ENCODE peak calls at places on chromosomes 13 and 19, in nine cellular contexts. D, L, H, W, U, E, G, T and B are unnamed samples.

GRCh38 chr13:98977568-98978270 is at the start of gene DOCK9:
- DNase-seq in D (peak; percentile 60), L (peak; percentile 64), H (no peak), W (peak; percentile 71), U (no peak), E (no peak), G (peak; percentile 41), T (peak; percentile 53), B (peak; percentile 64)

GRCh38 chr13:59776924-59777690 is 386.6 kb downstream of the DIAPH3 start:
- DNase-seq in D (no peak), L (no peak), H (no peak), W (peak; percentile 88), U (no peak), E (no peak), G (no peak), T (no peak), B (peak; percentile 55)

GRCh38 chr13:109301711-109302110 is 484.7 kb downstream of the IRS2 start:
- DNase-seq in D (no peak), L (no peak), H (no peak), W (no peak), U (no peak), E (no peak), G (no peak), T (no peak), B (no peak)

GRCh38 chr13:20159646-20160345 is 1.1 kb downstream of the GJA3 start:
- DNase-seq in D (no peak), L (no peak), H (no peak), W (peak; percentile 73), U (no peak), E (no peak), G (no peak), T (no peak), B (peak; percentile 46)

GRCh38 chr13:26502826-26503225 is 54.7 kb upstream of the WASF3 start:
- DNase-seq in D (no peak), L (no peak), H (no peak), W (peak; percentile 99), U (no peak), E (no peak), G (no peak), T (no peak), B (no peak)

GRCh38 chr19:19342086-19343015 is 21.7 kb downstream of the MAU2 start:
- DNase-seq in D (peak; percentile 76), L (peak; percentile 99), H (no peak), W (peak; percentile 56), U (peak; percentile 44), E (no peak), G (no peak), T (no peak), B (peak; percentile 79)

GRCh38 chr13:61252213-61252612 is 163.4 kb downstream of the PCDH20 start:
- DNase-seq in D (no peak), L (no peak), H (no peak), W (no peak), U (no peak), E (no peak), G (no peak), T (no peak), B (no peak)

GRCh38 chr13:43196171-43196611 is 172.8 kb downstream of the DNAJC15 start:
- DNase-seq in D (no peak), L (no peak), H (no peak), W (peak; percentile 16), U (no peak), E (no peak), G (no peak), T (no peak), B (peak; percentile 43)

GRCh38 chr13:112733112-112733511 is 43.3 kb downstream of the ATP11A start:
- DNase-seq in D (no peak), L (peak; percentile 60), H (no peak), W (no peak), U (no peak), E (no peak), G (no peak), T (no peak), B (no peak)

GRCh38 chr13:45024847-45025246 is 35.5 kb downstream of the GPALPP1 start:
- DNase-seq in D (no peak), L (no peak), H (no peak), W (no peak), U (no peak), E (no peak), G (no peak), T (no peak), B (no peak)

GRCh38 chr13:83620535-83621220 is 261.6 kb downstream of the SLITRK1 start:
- DNase-seq in D (no peak), L (no peak), H (no peak), W (peak; percentile 76), U (no peak), E (no peak), G (no peak), T (no peak), B (peak; percentile 79)

GRCh38 chr13:37656247-37656940 is 57.8 kb upstream of the POSTN start:
- DNase-seq in D (no peak), L (no peak), H (no peak), W (peak; percentile 98), U (no peak), E (no peak), G (no peak), T (no peak), B (peak; percentile 80)

GRCh38 chr13:44792096-44792495 is 197.2 kb downstream of the NUFIP1 start:
- DNase-seq in D (no peak), L (no peak), H (no peak), W (no peak), U (no peak), E (no peak), G (no peak), T (no peak), B (no peak)

GRCh38 chr13:104831823-104832222 is 1703.6 kb downstream of the EFNB2 start:
- DNase-seq in D (no peak), L (peak; percentile 18), H (no peak), W (no peak), U (no peak), E (no peak), G (peak; percentile 78), T (no peak), B (no peak)

GRCh38 chr13:96090240-96091101 is 564 bp downstream of the HS6ST3 start:
- DNase-seq in D (peak; percentile 28), L (peak; percentile 70), H (no peak), W (peak; percentile 48), U (no peak), E (no peak), G (no peak), T (no peak), B (peak; percentile 56)

GRCh38 chr13:92896842-92897241 is 329.8 kb upstream of the GPC6 start:
- DNase-seq in D (no peak), L (peak; percentile 61), H (no peak), W (peak; percentile 7), U (peak; percentile 37), E (no peak), G (no peak), T (no peak), B (peak; percentile 24)